ENCODE peak calls at places on chromosome 14, in eight cellular contexts. Q is PC-3; C is left kidney; B is mesenchymal stem cell; P is stimulated activated CD8-positive, alpha-beta memory T cell treated with anti-CD3 and anti-CD28 coated beads, Interleukin-15, amount 100 ng/mL, for 1 hour; G is naive thymus-derived CD4-positive, alpha-beta T cell; V is HTR-8/SVneo; M is heart left ventricle. T is an unnamed sample.
A peak's percentile ranks its signal among the peaks of the same experiment; 100 is the strongest.

GRCh38 chr14:50853891-50854290 is 18.0 kb upstream of the ABHD12B start:
- DNase-seq in C (no peak), P (no peak), V (no peak), G (no peak), Q (no peak), M (no peak), B (no peak), T (no peak)

GRCh38 chr14:75879031-75879430 is 102.8 kb downstream of the TGFB3 start:
- DNase-seq in C (no peak), G (no peak), P (no peak), M (no peak), Q (peak; percentile 91), B (peak; percentile 74), V (peak; percentile 87), T (no peak)

GRCh38 chr14:101500681-101501080 is 60.6 kb upstream of the DIO3 start:
- DNase-seq in Q (no peak), B (no peak), V (no peak), M (no peak), G (no peak), C (no peak), P (no peak), T (no peak)

GRCh38 chr14:73802431-73803188 is 49.0 kb upstream of the PTGR2 start:
- DNase-seq in V (no peak), B (peak; percentile 28), Q (peak; percentile 46), G (no peak), P (no peak), C (no peak), M (no peak), T (no peak)

GRCh38 chr14:104680056-104680805 is 9.2 kb upstream of the INF2 start:
- DNase-seq in G (no peak), P (no peak), Q (peak; percentile 87), C (no peak), M (no peak), V (peak; percentile 73), B (peak; percentile 87), T (no peak)

GRCh38 chr14:102708494-102708893 is 68.8 kb upstream of the TRAF3 start:
- DNase-seq in M (no peak), G (no peak), B (no peak), C (peak; percentile 50), Q (no peak), V (no peak), P (no peak), T (no peak)

GRCh38 chr14:70000601-70001000 is 121.4 kb downstream of the SMOC1 start:
- DNase-seq in V (no peak), P (no peak), M (no peak), G (no peak), Q (no peak), C (no peak), B (peak; percentile 23), T (no peak)

GRCh38 chr14:102421366-102422057 is 58.8 kb downstream of the TECPR2 start:
- DNase-seq in G (no peak), C (peak; percentile 58), Q (no peak), B (no peak), P (no peak), V (no peak), M (no peak), T (no peak)

GRCh38 chr14:59465570-59466150 is 480 bp upstream of the GPR135 start:
- DNase-seq in P (no peak), M (no peak), G (peak; percentile 42), Q (no peak), V (no peak), B (no peak), C (no peak), T (no peak)

GRCh38 chr14:45698462-45699134 is 445.6 kb upstream of the MIS18BP1 start:
- DNase-seq in G (no peak), Q (no peak), M (no peak), C (peak; percentile 59), V (no peak), B (peak; percentile 45), P (no peak), T (no peak)

GRCh38 chr14:79638647-79639266 is 572.5 kb downstream of the DIO2 start:
- DNase-seq in Q (no peak), P (no peak), M (no peak), G (no peak), V (no peak), B (no peak), C (peak; percentile 77), T (peak; percentile 80)

GRCh38 chr14:34865889-34866574 is 9.1 kb downstream of the BAZ1A start:
- DNase-seq in Q (no peak), M (no peak), V (no peak), P (no peak), C (no peak), B (no peak), G (no peak), T (no peak)

GRCh38 chr14:89578048-89578619 is 161.1 kb upstream of the FOXN3 start:
- DNase-seq in Q (no peak), P (no peak), V (no peak), M (no peak), G (no peak), B (peak; percentile 17), C (peak; percentile 15), T (no peak)

GRCh38 chr14:50064993-50065392 is 51.4 kb downstream of the VCPKMT start:
- DNase-seq in Q (no peak), G (peak; percentile 44), C (no peak), M (no peak), P (no peak), B (peak; percentile 40), V (no peak), T (no peak)

GRCh38 chr14:60878121-60878520 is 102.8 kb downstream of the TRMT5 start:
- DNase-seq in Q (no peak), G (no peak), P (no peak), M (no peak), C (no peak), B (no peak), V (no peak), T (no peak)

GRCh38 chr14:55976619-55977018 is 141.6 kb upstream of the PELI2 start:
- DNase-seq in C (no peak), G (no peak), B (no peak), V (no peak), Q (peak; percentile 33), P (no peak), M (no peak), T (no peak)

GRCh38 chr14:75333523-75334190 is 55.0 kb downstream of the FOS start:
- DNase-seq in C (no peak), M (no peak), V (no peak), Q (no peak), G (peak; percentile 27), P (no peak), B (no peak), T (no peak)

GRCh38 chr14:52052289-52052943 is 16.4 kb downstream of the NID2 start:
- DNase-seq in Q (no peak), M (no peak), C (no peak), G (no peak), V (no peak), P (no peak), B (peak; percentile 77), T (no peak)

GRCh38 chr14:70698288-70698687 is 56.6 kb downstream of the TTC9 start:
- DNase-seq in P (no peak), C (no peak), G (no peak), M (no peak), Q (peak; percentile 87), B (peak; percentile 24), V (no peak), T (no peak)

GRCh38 chr14:79412822-79413221 is 798.5 kb downstream of the DIO2 start:
- DNase-seq in M (no peak), B (no peak), Q (peak; percentile 51), P (no peak), C (no peak), G (no peak), V (no peak), T (no peak)

GRCh38 chr14:35877276-35877675 is 51.1 kb downstream of the BRMS1L start:
- DNase-seq in G (no peak), C (no peak), Q (peak; percentile 93), M (no peak), P (no peak), V (no peak), B (no peak), T (no peak)

GRCh38 chr14:70832536-70833305 is 23.4 kb upstream of the MAP3K9 start:
- DNase-seq in B (no peak), G (no peak), V (no peak), P (no peak), M (no peak), Q (peak; percentile 54), C (no peak), T (no peak)

GRCh38 chr14:96567289-96567899 is 65.2 kb downstream of the PAPOLA start:
- DNase-seq in C (peak; percentile 63), G (peak; percentile 16), B (peak; percentile 64), P (no peak), V (no peak), M (no peak), Q (peak; percentile 43), T (peak; percentile 24)

GRCh38 chr14:98186140-98186539 is 1085.9 kb downstream of the BCL11B start:
- DNase-seq in P (no peak), G (no peak), M (no peak), B (no peak), V (no peak), Q (no peak), C (no peak), T (no peak)

GRCh38 chr14:74909911-74910310 is 13.1 kb downstream of the RPS6KL1 start:
- DNase-seq in V (no peak), C (no peak), P (no peak), M (no peak), G (no peak), B (no peak), Q (no peak), T (no peak)

T was measured in cerebellum.